ENCODE peak calls at places on chromosomes 7 and 10, in six cellular contexts. One of them, this sample, is unnamed.
A peak's percentile ranks its signal among the peaks of the same experiment; 100 is the strongest.

GRCh38 chr7:37706807-37707206 is 23.2 kb downstream of the GPR141 start:
- DNase-seq in neuronal stem cell: no peak
- DNase-seq in trophoblast cell: no peak
- DNase-seq in IMR-90: no peak
- DNase-seq in mesenchymal stem cell: no peak
- DNase-seq in H1: no peak
- DNase-seq in this sample: no peak

GRCh38 chr10:18659784-18660561 is 742 bp downstream of the ARL5B start:
- DNase-seq in neuronal stem cell: no peak
- DNase-seq in trophoblast cell: peak; percentile 63
- DNase-seq in IMR-90: peak; percentile 31
- DNase-seq in mesenchymal stem cell: peak; percentile 57
- DNase-seq in H1: no peak
- DNase-seq in this sample: peak; percentile 35

GRCh38 chr7:139734395-139734794 is 43.4 kb downstream of the HIPK2 start:
- DNase-seq in neuronal stem cell: no peak
- DNase-seq in trophoblast cell: peak; percentile 14
- DNase-seq in IMR-90: peak; percentile 96
- DNase-seq in mesenchymal stem cell: peak; percentile 99
- DNase-seq in H1: no peak
- DNase-seq in this sample: no peak

GRCh38 chr10:17431871-17432311 is 22.5 kb downstream of the ST8SIA6 start:
- DNase-seq in neuronal stem cell: no peak
- DNase-seq in trophoblast cell: no peak
- DNase-seq in IMR-90: peak; percentile 70
- DNase-seq in mesenchymal stem cell: no peak
- DNase-seq in H1: no peak
- DNase-seq in this sample: no peak

GRCh38 chr10:69953851-69954250 is 98.8 kb upstream of the MACROH2A2 start:
- DNase-seq in neuronal stem cell: no peak
- DNase-seq in trophoblast cell: no peak
- DNase-seq in IMR-90: no peak
- DNase-seq in mesenchymal stem cell: no peak
- DNase-seq in H1: no peak
- DNase-seq in this sample: no peak

GRCh38 chr10:101062231-101063161 is 707 bp downstream of the KAZALD1 start:
- DNase-seq in neuronal stem cell: peak; percentile 76
- DNase-seq in trophoblast cell: peak; percentile 93
- DNase-seq in IMR-90: peak; percentile 43
- DNase-seq in mesenchymal stem cell: peak; percentile 62
- DNase-seq in H1: no peak
- DNase-seq in this sample: peak; percentile 85

GRCh38 chr10:126616737-126617136 is 53.8 kb downstream of the C10orf90 start:
- DNase-seq in neuronal stem cell: no peak
- DNase-seq in trophoblast cell: no peak
- DNase-seq in IMR-90: no peak
- DNase-seq in mesenchymal stem cell: no peak
- DNase-seq in H1: no peak
- DNase-seq in this sample: no peak

GRCh38 chr10:62681211-62681940 is 123.1 kb upstream of the ADO start:
- DNase-seq in neuronal stem cell: no peak
- DNase-seq in trophoblast cell: peak; percentile 17
- DNase-seq in IMR-90: no peak
- DNase-seq in mesenchymal stem cell: peak; percentile 2
- DNase-seq in H1: peak; percentile 2
- DNase-seq in this sample: peak; percentile 75

GRCh38 chr7:47624660-47625059 is 42.7 kb upstream of the TNS3 start:
- DNase-seq in neuronal stem cell: no peak
- DNase-seq in trophoblast cell: no peak
- DNase-seq in IMR-90: no peak
- DNase-seq in mesenchymal stem cell: no peak
- DNase-seq in H1: no peak
- DNase-seq in this sample: no peak

GRCh38 chr7:134907639-134908038 is 78.7 kb upstream of the AGBL3 start:
- DNase-seq in neuronal stem cell: no peak
- DNase-seq in trophoblast cell: no peak
- DNase-seq in IMR-90: no peak
- DNase-seq in mesenchymal stem cell: no peak
- DNase-seq in H1: no peak
- DNase-seq in this sample: no peak

GRCh38 chr10:92110039-92110794 is 180.7 kb downstream of the CPEB3 start:
- DNase-seq in neuronal stem cell: no peak
- DNase-seq in trophoblast cell: no peak
- DNase-seq in IMR-90: peak; percentile 73
- DNase-seq in mesenchymal stem cell: peak; percentile 71
- DNase-seq in H1: no peak
- DNase-seq in this sample: no peak

GRCh38 chr7:42197391-42197790 is 39.6 kb downstream of the GLI3 start:
- DNase-seq in neuronal stem cell: no peak
- DNase-seq in trophoblast cell: peak; percentile 96
- DNase-seq in IMR-90: peak; percentile 50
- DNase-seq in mesenchymal stem cell: peak; percentile 65
- DNase-seq in H1: no peak
- DNase-seq in this sample: no peak

GRCh38 chr7:50793115-50793946 is 10.6 kb upstream of the GRB10 start:
- DNase-seq in neuronal stem cell: peak; percentile 44
- DNase-seq in trophoblast cell: no peak
- DNase-seq in IMR-90: peak; percentile 36
- DNase-seq in mesenchymal stem cell: peak; percentile 63
- DNase-seq in H1: no peak
- DNase-seq in this sample: peak; percentile 62

GRCh38 chr7:50791363-50791762 is 8.7 kb upstream of the GRB10 start:
- DNase-seq in neuronal stem cell: no peak
- DNase-seq in trophoblast cell: no peak
- DNase-seq in IMR-90: no peak
- DNase-seq in mesenchymal stem cell: no peak
- DNase-seq in H1: no peak
- DNase-seq in this sample: no peak

GRCh38 chr7:50792342-50793114 is 9.8 kb upstream of the GRB10 start:
- DNase-seq in neuronal stem cell: no peak
- DNase-seq in trophoblast cell: peak; percentile 58
- DNase-seq in IMR-90: peak; percentile 58
- DNase-seq in mesenchymal stem cell: peak; percentile 71
- DNase-seq in H1: no peak
- DNase-seq in this sample: no peak

GRCh38 chr7:50793947-50794570 is 11.4 kb upstream of the GRB10 start:
- DNase-seq in neuronal stem cell: no peak
- DNase-seq in trophoblast cell: no peak
- DNase-seq in IMR-90: no peak
- DNase-seq in mesenchymal stem cell: no peak
- DNase-seq in H1: no peak
- DNase-seq in this sample: no peak

DNA sequence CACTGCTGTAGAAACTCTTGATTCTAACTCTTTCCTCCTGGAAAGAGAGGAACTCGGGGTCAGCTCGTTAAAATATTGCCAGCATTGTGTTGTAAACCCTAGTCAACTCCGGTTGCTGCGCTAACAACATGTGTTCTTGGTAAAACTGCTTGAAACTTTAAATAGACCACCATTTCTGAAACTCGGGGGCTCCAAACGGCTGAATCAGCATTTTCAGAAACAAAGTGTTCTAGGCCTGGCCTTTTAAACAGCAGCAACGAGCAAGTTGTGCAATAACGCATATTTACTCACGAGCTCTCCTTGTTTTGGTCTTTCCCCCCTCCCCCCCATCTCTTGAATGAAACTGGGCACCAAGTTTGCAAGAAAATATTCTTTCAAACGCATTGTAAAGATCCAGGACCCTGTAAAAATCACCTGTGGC is 9.2 kb upstream of the GRB10 start:
- DNase-seq in neuronal stem cell: no peak
- DNase-seq in trophoblast cell: no peak
- DNase-seq in IMR-90: peak; percentile 38
- DNase-seq in mesenchymal stem cell: peak; percentile 70
- DNase-seq in H1: no peak
- DNase-seq in this sample: no peak
- H3K4ac ChIP-seq in neuronal stem cell: no peak overlapping the region
- H3K4ac ChIP-seq in trophoblast cell: peak overlapping the region; percentile 47
- H3K4ac ChIP-seq in IMR-90: peak overlapping the region; percentile 67
- H3K4ac ChIP-seq in mesenchymal stem cell: no peak overlapping the region
- H3K4ac ChIP-seq in H1: no peak overlapping the region
- H3K4ac ChIP-seq in this sample: no peak overlapping the region

GRCh38 chr10:96276426-96276825 is 5.1 kb upstream of the BLNK start:
- DNase-seq in neuronal stem cell: no peak
- DNase-seq in trophoblast cell: no peak
- DNase-seq in IMR-90: no peak
- DNase-seq in mesenchymal stem cell: no peak
- DNase-seq in H1: no peak
- DNase-seq in this sample: no peak
- H3K23ac ChIP-seq in neuronal stem cell: no peak overlapping the region
- H3K23ac ChIP-seq in trophoblast cell: no peak overlapping the region
- H3K23ac ChIP-seq in IMR-90: no peak overlapping the region
- H3K23ac ChIP-seq in mesenchymal stem cell: no peak overlapping the region
- H3K23ac ChIP-seq in H1: no peak overlapping the region
- H3K23ac ChIP-seq in this sample: no peak overlapping the region

GRCh38 chr7:104005197-104005596 is 15.7 kb upstream of the RELN start:
- DNase-seq in neuronal stem cell: no peak
- DNase-seq in trophoblast cell: no peak
- DNase-seq in IMR-90: peak; percentile 53
- DNase-seq in mesenchymal stem cell: no peak
- DNase-seq in H1: no peak
- DNase-seq in this sample: no peak
- H3K14ac ChIP-seq in neuronal stem cell: no peak overlapping the region
- H3K14ac ChIP-seq in trophoblast cell: no peak overlapping the region
- H3K14ac ChIP-seq in IMR-90: no peak overlapping the region
- H3K14ac ChIP-seq in mesenchymal stem cell: no peak overlapping the region
- H3K14ac ChIP-seq in H1: no peak overlapping the region
- H3K14ac ChIP-seq in this sample: no peak overlapping the region

DNA sequence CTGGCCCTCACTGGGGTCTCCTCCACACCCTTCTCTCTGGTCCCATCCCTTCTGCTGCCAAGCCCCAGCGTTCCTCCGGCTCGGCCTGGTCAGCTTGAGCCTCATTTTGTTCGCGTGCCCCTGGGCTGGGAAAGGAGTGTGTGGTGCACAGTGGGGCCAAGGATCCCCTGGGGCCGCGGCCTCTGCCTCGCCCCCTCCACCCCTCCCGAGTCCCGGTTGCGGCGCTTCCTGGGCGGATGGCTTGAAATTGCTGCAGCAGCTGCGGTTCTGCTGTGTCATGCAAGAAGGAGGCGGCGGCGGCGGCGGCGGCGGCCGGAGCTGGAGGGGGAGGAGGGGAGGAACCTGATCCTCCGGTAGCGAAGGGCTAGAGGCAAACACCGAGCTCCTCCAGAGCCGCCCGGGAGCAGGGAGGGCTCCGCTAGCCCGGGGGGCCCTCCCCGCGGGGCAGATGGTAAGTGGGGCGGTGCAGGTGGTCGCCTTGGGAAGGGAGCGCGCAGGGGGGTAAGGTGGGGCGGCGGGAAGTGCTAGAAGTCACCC is 217.9 kb upstream of the MKLN1 start:
- DNase-seq in neuronal stem cell: peak; percentile 68
- DNase-seq in trophoblast cell: peak; percentile 69
- DNase-seq in IMR-90: peak; percentile 78
- DNase-seq in mesenchymal stem cell: peak; percentile 91
- DNase-seq in H1: no peak
- DNase-seq in this sample: peak; percentile 87
- H3K4ac ChIP-seq in neuronal stem cell: no peak overlapping the region
- H3K4ac ChIP-seq in trophoblast cell: peak overlapping the region; percentile 1
- H3K4ac ChIP-seq in IMR-90: peak overlapping the region; percentile 100
- H3K4ac ChIP-seq in mesenchymal stem cell: peak overlapping the region; percentile 88
- H3K4ac ChIP-seq in H1: peak overlapping the region; percentile 81
- H3K4ac ChIP-seq in this sample: no peak overlapping the region

DNA sequence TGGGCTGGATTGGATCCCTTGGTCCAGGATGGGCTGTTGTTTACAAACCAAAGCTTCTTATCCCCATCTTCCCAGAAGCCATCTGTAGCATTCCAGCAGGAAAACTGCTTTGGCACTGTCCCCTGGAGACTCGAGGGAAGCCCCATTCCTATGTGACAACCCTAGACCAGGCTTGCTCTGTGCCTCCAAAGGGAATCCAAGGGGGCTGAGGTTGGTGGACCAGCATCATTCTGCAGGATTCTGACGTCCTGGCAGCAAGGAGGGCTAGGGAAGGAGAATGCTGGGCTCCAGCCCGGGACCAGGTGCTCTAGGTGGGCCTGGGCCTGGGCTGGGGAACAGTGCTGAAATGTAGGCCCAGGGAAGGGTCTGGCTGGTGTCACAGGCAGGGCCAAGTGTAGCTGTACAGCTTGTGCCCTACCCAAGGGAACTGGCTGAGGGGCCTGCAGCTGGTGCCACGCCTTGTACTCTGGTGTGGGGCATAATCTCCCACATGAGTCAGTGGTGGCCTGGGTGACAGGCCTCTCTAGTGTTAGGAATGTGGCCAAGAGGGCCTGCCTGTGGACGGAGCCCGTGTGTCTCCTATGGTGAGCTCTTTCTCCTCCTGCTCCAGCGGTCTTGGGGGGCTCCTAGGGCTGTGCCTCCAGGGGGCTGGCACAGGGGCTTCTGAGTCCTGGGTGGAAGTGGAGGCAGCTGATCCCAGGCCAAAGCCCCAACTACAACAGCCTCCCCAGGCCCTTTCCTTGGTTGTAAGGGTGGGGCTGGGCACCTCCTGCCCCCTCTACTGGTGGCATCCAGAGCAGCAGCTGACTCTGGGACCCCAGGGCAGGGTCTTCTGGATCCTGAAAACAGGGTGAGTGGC is 25.2 kb downstream of the TRIM8 start:
- DNase-seq in neuronal stem cell: no peak
- DNase-seq in trophoblast cell: peak; percentile 32
- DNase-seq in IMR-90: peak; percentile 43
- DNase-seq in mesenchymal stem cell: peak; percentile 72
- DNase-seq in H1: no peak
- DNase-seq in this sample: peak; percentile 60
- H3K23ac ChIP-seq in neuronal stem cell: peak overlapping the region; percentile 40
- H3K23ac ChIP-seq in trophoblast cell: peak overlapping the region; percentile 40
- H3K23ac ChIP-seq in IMR-90: peak overlapping the region; percentile 12
- H3K23ac ChIP-seq in mesenchymal stem cell: peak overlapping the region; percentile 35
- H3K23ac ChIP-seq in H1: no peak overlapping the region
- H3K23ac ChIP-seq in this sample: no peak overlapping the region

DNA sequence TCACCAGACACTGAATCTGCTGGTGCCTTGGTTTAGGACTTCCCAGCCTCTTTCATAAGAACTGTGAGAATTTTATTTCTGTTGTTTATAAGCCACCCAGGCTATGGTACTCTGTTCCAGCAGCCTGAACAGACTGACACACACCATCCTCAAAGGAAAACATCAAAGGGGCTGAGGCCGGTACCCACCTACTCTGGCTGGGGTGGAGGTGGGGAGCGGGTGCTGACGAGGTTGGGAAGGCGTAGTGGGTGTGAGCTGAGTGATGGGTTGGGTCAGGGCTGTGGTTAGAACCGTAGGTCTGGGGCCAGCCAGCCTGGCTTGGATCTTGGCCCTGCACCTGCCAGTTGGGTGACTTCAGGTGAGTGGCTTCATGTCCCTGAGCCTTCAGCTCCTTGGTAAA is 136.3 kb downstream of the SH3PXD2A start:
- DNase-seq in neuronal stem cell: no peak
- DNase-seq in trophoblast cell: no peak
- DNase-seq in IMR-90: no peak
- DNase-seq in mesenchymal stem cell: no peak
- DNase-seq in H1: no peak
- DNase-seq in this sample: no peak
- H3K14ac ChIP-seq in neuronal stem cell: no peak overlapping the region
- H3K14ac ChIP-seq in trophoblast cell: no peak overlapping the region
- H3K14ac ChIP-seq in IMR-90: no peak overlapping the region
- H3K14ac ChIP-seq in mesenchymal stem cell: no peak overlapping the region
- H3K14ac ChIP-seq in H1: no peak overlapping the region
- H3K14ac ChIP-seq in this sample: no peak overlapping the region

DNA sequence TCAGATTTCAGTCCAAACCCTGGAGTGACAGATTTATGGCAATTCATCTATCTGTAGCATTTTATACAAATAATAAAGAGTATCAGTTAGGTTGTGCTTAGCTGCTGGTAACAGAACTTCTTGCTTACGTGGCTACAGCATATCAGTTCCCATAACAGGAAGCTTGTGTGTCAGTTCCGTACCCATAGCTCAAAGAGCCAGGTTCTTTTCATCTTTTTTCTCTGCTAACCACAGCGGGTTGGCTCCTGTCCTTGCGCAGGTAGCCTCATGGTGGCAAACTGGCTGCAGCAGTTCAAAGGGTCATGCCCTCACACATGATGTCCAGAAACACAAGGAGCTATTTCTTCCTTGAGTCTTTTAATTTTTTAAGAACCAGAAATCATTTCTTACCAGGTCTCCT is 1041.8 kb downstream of the GATA3 start:
- DNase-seq in neuronal stem cell: no peak
- DNase-seq in trophoblast cell: no peak
- DNase-seq in IMR-90: no peak
- DNase-seq in mesenchymal stem cell: no peak
- DNase-seq in H1: no peak
- DNase-seq in this sample: no peak
- H3K4ac ChIP-seq in neuronal stem cell: no peak overlapping the region
- H3K4ac ChIP-seq in trophoblast cell: no peak overlapping the region
- H3K4ac ChIP-seq in IMR-90: no peak overlapping the region
- H3K4ac ChIP-seq in mesenchymal stem cell: no peak overlapping the region
- H3K4ac ChIP-seq in H1: no peak overlapping the region
- H3K4ac ChIP-seq in this sample: no peak overlapping the region